ENCODE peak calls at places on chromosomes 3 and 15, in seven cellular contexts. N, D, Z, R, A, C and K are unnamed samples.

GRCh38 chr3:30233924-30234666 is 372.3 kb upstream of the TGFBR2 start:
- DNase-seq in R (no peak), C (no peak), D (peak), A (no peak), Z (no peak), N (no peak), K (no peak)

GRCh38 chr3:60160792-60161175 is 1090.5 kb downstream of the FHIT start:
- DNase-seq in Z (no peak), D (no peak), C (peak), A (no peak), R (no peak), N (no peak), K (no peak)

GRCh38 chr3:160150525-160150924 is 74.7 kb upstream of the C3orf80 start:
- DNase-seq in C (peak), R (no peak), N (no peak), A (peak), Z (no peak), D (no peak), K (no peak)

GRCh38 chr3:39808467-39809180 is 785 bp upstream of the MYRIP start:
- DNase-seq in A (no peak), R (peak), Z (peak), N (peak), C (peak), D (no peak), K (no peak)

GRCh38 chr3:41267975-41268640 is 68.8 kb downstream of the CTNNB1 start:
- DNase-seq in Z (no peak), C (peak), D (peak), R (no peak), N (no peak), A (peak), K (no peak)

GRCh38 chr15:71526061-71526460 is 284.3 kb upstream of the NR2E3 start:
- DNase-seq in R (no peak), C (peak), A (no peak), D (no peak), Z (no peak), N (no peak), K (no peak)

GRCh38 chr15:78162038-78162437 is 12.9 kb downstream of the IDH3A start:
- DNase-seq in N (no peak), A (no peak), R (no peak), Z (no peak), D (no peak), C (no peak), K (peak)

GRCh38 chr3:187746479-187747335 is 1.4 kb upstream of the BCL6 start:
- DNase-seq in R (no peak), N (no peak), A (peak), Z (no peak), C (peak), D (no peak), K (no peak)